ENCODE peak calls at places on chromosomes 13 and 19, in four cellular contexts. One of them, this sample, is unnamed.

GRCh38 chr13:57633141-57633949 is 1.8 kb downstream of the PCDH17 start:
- DNase-seq in Karpas-422: no peak
- DNase-seq in H1: no peak
- DNase-seq in astrocyte: peak
- DNase-seq in this sample: no peak

GRCh38 chr19:38227272-38228004 is 3.4 kb upstream of the DPF1 start:
- DNase-seq in H1: no peak
- DNase-seq in astrocyte: no peak
- DNase-seq in Karpas-422: no peak
- DNase-seq in this sample: no peak

GRCh38 chr13:46633416-46633815 is 80.4 kb downstream of the LRCH1 start:
- DNase-seq in astrocyte: peak
- DNase-seq in Karpas-422: no peak
- DNase-seq in H1: no peak
- DNase-seq in this sample: peak

GRCh38 chr13:107305178-107305577 is 737.2 kb upstream of the ARGLU1 start:
- DNase-seq in H1: no peak
- DNase-seq in Karpas-422: no peak
- DNase-seq in astrocyte: no peak
- DNase-seq in this sample: no peak

GRCh38 chr19:31448221-31448657 is 99.0 kb upstream of the TSHZ3 start:
- DNase-seq in Karpas-422: no peak
- DNase-seq in astrocyte: peak
- DNase-seq in H1: no peak
- DNase-seq in this sample: no peak

GRCh38 chr19:31340059-31341025 is 8.9 kb downstream of the TSHZ3 start:
- DNase-seq in Karpas-422: no peak
- DNase-seq in astrocyte: peak
- DNase-seq in H1: no peak
- DNase-seq in this sample: no peak

GRCh38 chr13:113947321-113948033 is 26.4 kb downstream of the C13orf46 start:
- DNase-seq in H1: no peak
- DNase-seq in astrocyte: no peak
- DNase-seq in Karpas-422: no peak
- DNase-seq in this sample: peak

GRCh38 chr13:41496420-41497234 is 39.3 kb downstream of the RGCC start:
- DNase-seq in astrocyte: peak
- DNase-seq in H1: no peak
- DNase-seq in Karpas-422: no peak
- DNase-seq in this sample: no peak

GRCh38 chr13:41383400-41383799 is 72.3 kb downstream of the NAA16 start:
- DNase-seq in astrocyte: no peak
- DNase-seq in H1: no peak
- DNase-seq in Karpas-422: no peak
- DNase-seq in this sample: no peak

GRCh38 chr13:51726446-51727185 is 77.3 kb downstream of the DHRS12 start:
- DNase-seq in Karpas-422: no peak
- DNase-seq in H1: no peak
- DNase-seq in astrocyte: peak
- DNase-seq in this sample: no peak

GRCh38 chr13:32124743-32125142 is 93.2 kb downstream of the FRY start:
- DNase-seq in H1: no peak
- DNase-seq in Karpas-422: no peak
- DNase-seq in astrocyte: no peak
- DNase-seq in this sample: no peak

GRCh38 chr13:40595693-40596092 is 70.7 kb downstream of the FOXO1 start:
- DNase-seq in astrocyte: peak
- DNase-seq in H1: no peak
- DNase-seq in Karpas-422: no peak
- DNase-seq in this sample: peak

GRCh38 chr19:41754596-41754995 is 734 bp upstream of the CEACAM6 start:
- DNase-seq in Karpas-422: no peak
- DNase-seq in H1: no peak
- DNase-seq in astrocyte: no peak
- DNase-seq in this sample: no peak

GRCh38 chr19:41755328-41755913 is at the start of gene CEACAM6:
- DNase-seq in astrocyte: no peak
- DNase-seq in Karpas-422: no peak
- DNase-seq in H1: no peak
- DNase-seq in this sample: no peak

GRCh38 chr19:41748012-41748411 is 7.3 kb upstream of the CEACAM6 start:
- DNase-seq in Karpas-422: no peak
- DNase-seq in H1: no peak
- DNase-seq in astrocyte: no peak
- DNase-seq in this sample: peak

GRCh38 chr19:41753936-41754529 is 1.3 kb upstream of the CEACAM6 start:
- DNase-seq in astrocyte: no peak
- DNase-seq in Karpas-422: peak
- DNase-seq in H1: no peak
- DNase-seq in this sample: peak

DNA sequence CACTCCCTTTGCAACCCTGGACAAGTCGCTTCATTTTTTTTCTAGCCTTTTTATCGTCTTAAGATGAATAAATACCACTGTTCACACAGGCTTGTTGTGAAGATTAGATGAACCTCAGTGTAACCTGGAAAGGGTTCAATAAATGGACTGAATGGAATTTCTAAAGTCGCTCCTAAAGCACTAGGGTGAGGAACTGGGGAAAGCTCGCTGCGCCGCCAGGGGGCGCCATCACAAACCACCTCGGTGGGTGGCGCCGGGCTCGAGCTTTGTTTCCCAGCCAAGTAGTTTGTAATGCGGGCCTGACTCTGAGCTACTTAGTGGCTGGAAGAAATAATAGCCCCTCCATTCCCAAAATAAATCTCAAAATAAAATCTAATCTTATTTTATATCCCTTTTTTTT is 2.2 kb upstream of the CEACAM6 start:
- DNase-seq in astrocyte: no peak
- DNase-seq in H1: no peak
- DNase-seq in Karpas-422: peak
- DNase-seq in this sample: peak
- H3K4me2 ChIP-seq in astrocyte: no peak
- H3K4me2 ChIP-seq in H1: no peak
- H3K4me2 ChIP-seq in Karpas-422: no peak
- H3K4me2 ChIP-seq in this sample: no peak

GRCh38 chr19:36081894-36082293 is 27.2 kb downstream of the WDR62 start:
- DNase-seq in astrocyte: no peak
- DNase-seq in Karpas-422: no peak
- DNase-seq in H1: no peak
- DNase-seq in this sample: no peak
- H3K4me2 ChIP-seq in astrocyte: no peak
- H3K4me2 ChIP-seq in Karpas-422: no peak
- H3K4me2 ChIP-seq in H1: no peak
- H3K4me2 ChIP-seq in this sample: no peak

DNA sequence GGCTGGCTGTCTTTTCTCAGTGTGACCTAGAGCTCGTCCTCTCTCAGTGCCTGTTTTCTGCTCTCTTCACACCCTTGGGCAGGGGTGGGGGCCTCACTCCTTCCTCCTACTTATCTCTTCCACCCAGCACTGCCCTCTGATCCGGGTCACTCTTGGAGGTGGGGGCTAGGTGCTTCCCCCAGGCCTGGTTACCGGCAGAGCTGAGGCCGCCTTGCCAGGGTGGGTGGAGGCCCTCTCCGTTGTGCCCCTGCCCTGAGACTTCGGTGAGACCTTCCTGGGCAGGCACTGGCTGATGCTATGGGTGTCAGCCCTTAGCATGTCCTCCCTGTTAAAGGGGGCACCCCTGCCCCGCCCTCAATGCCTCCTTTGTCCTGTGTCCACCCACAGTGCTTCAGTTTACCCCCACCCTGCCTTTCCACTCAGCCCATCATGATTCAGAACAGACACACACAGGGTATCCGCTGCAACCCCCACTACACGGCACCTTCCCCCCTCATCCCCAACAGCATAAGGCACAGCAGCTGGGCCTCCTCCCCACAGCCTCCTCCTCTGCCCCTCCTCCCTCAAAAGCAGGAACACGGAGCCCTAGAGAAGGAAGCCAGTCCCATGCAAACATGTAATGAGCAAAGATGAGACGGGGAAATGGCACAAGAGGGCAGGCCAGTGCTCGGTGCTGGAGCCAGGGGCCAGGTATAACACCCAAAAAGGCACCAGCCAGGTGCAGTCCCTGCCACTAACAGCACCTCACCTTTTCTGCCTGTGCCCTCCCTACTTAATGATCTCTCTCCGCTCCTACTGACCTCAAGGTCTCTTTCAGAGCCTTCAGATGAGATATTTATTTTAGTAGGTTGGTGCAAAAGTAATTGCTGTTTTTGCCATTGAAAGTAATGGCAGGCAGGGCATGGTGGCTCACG is 9.8 kb downstream of the ZGLP1 start:
- DNase-seq in Karpas-422: no peak
- DNase-seq in astrocyte: no peak
- DNase-seq in H1: no peak
- DNase-seq in this sample: no peak
- H3K4me2 ChIP-seq in Karpas-422: no peak
- H3K4me2 ChIP-seq in astrocyte: no peak
- H3K4me2 ChIP-seq in H1: no peak
- H3K4me2 ChIP-seq in this sample: no peak

DNA sequence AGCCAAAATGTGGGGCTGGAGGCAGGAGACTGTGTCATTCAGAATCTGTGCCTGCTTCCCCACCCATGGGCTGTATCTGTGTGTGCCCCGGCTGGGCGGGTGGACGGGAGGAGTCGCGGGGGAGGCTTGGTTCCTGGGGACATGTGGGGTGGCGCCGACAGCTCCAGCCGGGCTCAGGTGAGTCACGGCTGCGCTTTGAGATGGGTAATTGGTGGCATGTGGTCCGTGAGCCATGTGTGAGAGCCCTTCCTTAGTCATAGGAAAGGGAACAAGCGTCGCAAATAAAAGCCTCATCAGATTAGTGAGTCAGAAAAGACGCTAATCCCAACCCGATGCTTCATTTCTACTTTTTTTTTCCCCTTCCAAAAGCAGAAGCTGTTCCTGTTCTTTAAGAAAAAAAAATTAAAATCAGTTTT is 118.6 kb upstream of the ZNF536 start:
- DNase-seq in Karpas-422: no peak
- DNase-seq in H1: no peak
- DNase-seq in astrocyte: no peak
- DNase-seq in this sample: peak
- H3K4me2 ChIP-seq in Karpas-422: no peak
- H3K4me2 ChIP-seq in H1: no peak
- H3K4me2 ChIP-seq in astrocyte: peak
- H3K4me2 ChIP-seq in this sample: no peak

DNA sequence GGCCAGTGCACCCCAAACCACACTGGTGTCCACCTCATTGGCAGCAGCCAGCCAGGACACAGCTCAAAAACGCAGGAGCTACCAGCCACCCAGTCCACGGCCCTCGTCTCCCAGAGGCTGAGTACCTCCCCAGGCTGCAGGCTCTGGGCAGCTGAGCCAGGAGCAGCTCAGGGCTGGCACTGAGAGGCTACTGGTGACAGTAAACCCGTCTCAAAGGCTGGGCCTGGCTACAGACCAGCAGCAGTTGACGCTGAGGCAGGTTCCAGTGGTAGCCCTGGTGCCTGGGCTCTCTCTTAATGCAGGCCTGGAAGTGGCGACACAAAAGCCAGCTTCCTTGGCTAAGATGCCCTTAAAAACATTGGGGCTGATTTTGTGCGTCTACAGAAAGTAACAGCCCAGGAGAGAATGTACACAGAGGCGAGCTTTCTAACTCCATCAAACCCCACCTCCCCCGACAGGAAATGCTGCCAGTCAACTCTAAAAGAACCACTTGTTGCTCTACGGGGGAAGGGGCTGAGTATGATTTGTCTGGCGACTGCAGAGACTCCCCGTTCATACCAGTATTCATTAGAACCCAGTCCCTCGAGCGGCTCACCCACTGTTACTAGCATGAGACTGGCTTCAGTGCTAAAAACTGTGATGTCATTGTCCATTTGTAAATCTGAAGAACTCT is 126.3 kb downstream of the STK24 start:
- DNase-seq in astrocyte: peak
- DNase-seq in Karpas-422: no peak
- DNase-seq in H1: no peak
- DNase-seq in this sample: no peak
- H3K4me2 ChIP-seq in astrocyte: peak
- H3K4me2 ChIP-seq in Karpas-422: no peak
- H3K4me2 ChIP-seq in H1: peak
- H3K4me2 ChIP-seq in this sample: no peak

This sample was measured in PC-3.